ENCODE peak calls at places on chromosomes 4 and X, in six cellular contexts. G is NCI-H82, T is NCI-H187, H is NCI-H460, J is EL, L is GM04504. A is an unnamed sample.

GRCh38 chr4:66639361-66639760 is 905.9 kb downstream of the CENPC start:
- DNase-seq in T (no peak), L (no peak), H (no peak), G (peak), J (peak), A (no peak)

GRCh38 chr4:131649227-131649626 is 1499.9 kb upstream of the PCDH10 start:
- DNase-seq in H (no peak), G (no peak), T (no peak), L (no peak), J (no peak), A (no peak)

GRCh38 chr4:107541511-107541910 is 178.5 kb downstream of the PAPSS1 start:
- DNase-seq in L (no peak), T (no peak), J (no peak), H (no peak), G (no peak), A (no peak)

GRCh38 chr4:75099321-75099720 is 166.4 kb downstream of the PARM1 start:
- DNase-seq in T (no peak), L (no peak), G (no peak), J (no peak), H (no peak), A (no peak)

GRCh38 chrX:140918398-140919043 is 83.9 kb upstream of the SPANXB1 start:
- DNase-seq in L (peak), H (peak), G (peak), T (peak), J (peak), A (no peak)

GRCh38 chr4:5361968-5362367 is 310.7 kb downstream of the STK32B start:
- DNase-seq in L (no peak), H (no peak), J (no peak), T (no peak), G (no peak), A (no peak)

GRCh38 chr4:88158360-88159136 is at the start of gene ABCG2:
- DNase-seq in H (peak), G (peak), T (no peak), J (peak), L (peak), A (no peak)

GRCh38 chrX:133948895-133949294 is 36.5 kb downstream of the GPC3 start:
- DNase-seq in H (no peak), J (no peak), G (no peak), L (no peak), T (no peak), A (no peak)

GRCh38 chrX:10574663-10575062 is 45.7 kb downstream of the MID1 start:
- DNase-seq in J (peak), H (no peak), G (no peak), L (no peak), T (no peak), A (no peak)

GRCh38 chrX:53089224-53089842 is 4.6 kb upstream of the KANTR start:
- DNase-seq in J (peak), H (peak), G (peak), L (no peak), T (peak), A (peak)

GRCh38 chrX:9785252-9785943 is 831 bp upstream of the SHROOM2 start:
- DNase-seq in H (no peak), G (no peak), J (no peak), L (no peak), T (no peak), A (no peak)

GRCh38 chr4:38533024-38533556 is 130.9 kb upstream of the KLF3 start:
- DNase-seq in H (no peak), J (no peak), G (no peak), L (no peak), T (no peak), A (no peak)

GRCh38 chr4:113057891-113058290 is 8.4 kb downstream of the ANK2 start:
- DNase-seq in G (no peak), T (no peak), J (peak), H (no peak), L (no peak), A (peak)

GRCh38 chrX:119410027-119410819 is 11.1 kb downstream of the SLC25A43 start:
- DNase-seq in L (peak), T (no peak), G (peak), H (peak), J (peak), A (peak)

GRCh38 chr4:112885897-112886296 is 163.6 kb upstream of the ANK2 start:
- DNase-seq in T (no peak), J (no peak), L (no peak), H (no peak), G (peak), A (no peak)

GRCh38 chr4:94548571-94548970 is 96.8 kb downstream of the PDLIM5 start:
- DNase-seq in H (no peak), T (no peak), J (peak), L (peak), G (peak), A (no peak)

GRCh38 chr4:17786567-17786966 is 5.1 kb upstream of the FAM184B start:
- DNase-seq in J (no peak), T (no peak), L (no peak), H (no peak), G (no peak), A (no peak)

A was measured in DMS79.